ENCODE peak calls at places on chromosomes 16 and 17, in seven cellular contexts. U, Q, W, O, C, I and J are unnamed samples.

GRCh38 chr16:21302454-21302853 is 24.4 kb upstream of the CRYM start:
- DNase-seq in U (no peak), Q (no peak), W (peak; percentile 41), O (no peak), C (no peak), I (no peak), J (no peak)

GRCh38 chr16:83418565-83418964 is 389.2 kb upstream of the HSBP1 start:
- DNase-seq in U (no peak), Q (no peak), W (no peak), O (no peak), C (no peak), I (no peak), J (no peak)

GRCh38 chr16:15981382-15981781 is 32.0 kb downstream of the ABCC1 start:
- DNase-seq in U (no peak), Q (no peak), W (no peak), O (no peak), C (no peak), I (no peak), J (no peak)

GRCh38 chr16:72317378-72317777 is 145.4 kb upstream of the PMFBP1 start:
- DNase-seq in U (no peak), Q (no peak), W (no peak), O (no peak), C (no peak), I (no peak), J (no peak)

GRCh38 chr17:55324296-55324978 is 59.7 kb downstream of the HLF start:
- DNase-seq in U (no peak), Q (no peak), W (no peak), O (no peak), C (no peak), I (no peak), J (no peak)

GRCh38 chr16:17334096-17334495 is 136.7 kb downstream of the XYLT1 start:
- DNase-seq in U (no peak), Q (no peak), W (no peak), O (peak; percentile 47), C (no peak), I (no peak), J (no peak)

GRCh38 chr16:70018254-70018653 is 67.1 kb downstream of the CLEC18A start:
- DNase-seq in U (no peak), Q (no peak), W (peak; percentile 2), O (no peak), C (no peak), I (no peak), J (no peak)

GRCh38 chr17:31538080-31538762 is 146.7 kb downstream of the RAB11FIP4 start:
- DNase-seq in U (no peak), Q (no peak), W (no peak), O (peak; percentile 62), C (no peak), I (no peak), J (peak; percentile 62)

GRCh38 chr16:12158428-12158827 is 181.9 kb downstream of the SNX29 start:
- DNase-seq in U (no peak), Q (no peak), W (peak; percentile 91), O (no peak), C (no peak), I (no peak), J (no peak)

GRCh38 chr17:69637399-69638165 is 223.1 kb downstream of the MAP2K6 start:
- DNase-seq in U (no peak), Q (no peak), W (no peak), O (no peak), C (no peak), I (no peak), J (no peak)

GRCh38 chr16:89841275-89841674 is 13.0 kb downstream of the SPIRE2 start:
- DNase-seq in U (no peak), Q (no peak), W (no peak), O (no peak), C (no peak), I (no peak), J (no peak)

GRCh38 chr16:66904428-66904845 is 14.2 kb downstream of the CDH16 start:
- DNase-seq in U (no peak), Q (no peak), W (no peak), O (no peak), C (no peak), I (no peak), J (peak; percentile 65)

GRCh38 chr17:16052486-16052885 is 52.9 kb downstream of the TTC19 start:
- DNase-seq in U (no peak), Q (no peak), W (no peak), O (no peak), C (no peak), I (no peak), J (no peak)

GRCh38 chr16:82701302-82702022 is 74.7 kb downstream of the CDH13 start:
- DNase-seq in U (no peak), Q (no peak), W (no peak), O (no peak), C (no peak), I (no peak), J (no peak)

GRCh38 chr16:31453255-31454204 is 5.8 kb upstream of the ARMC5 start:
- DNase-seq in U (no peak), Q (no peak), W (no peak), O (peak; percentile 54), C (no peak), I (peak; percentile 64), J (peak; percentile 68)

GRCh38 chr16:50139580-50139979 is 13.5 kb upstream of the TENT4B start:
- DNase-seq in U (no peak), Q (no peak), W (no peak), O (no peak), C (no peak), I (no peak), J (no peak)

GRCh38 chr17:44921122-44921882 is 6.0 kb upstream of the GFAP start:
- DNase-seq in U (no peak), Q (peak; percentile 39), W (no peak), O (no peak), C (no peak), I (peak; percentile 22), J (peak; percentile 64)

GRCh38 chr17:41989702-41990419 is 23.3 kb downstream of the CNP start:
- DNase-seq in U (no peak), Q (peak; percentile 2), W (no peak), O (no peak), C (no peak), I (no peak), J (no peak)

GRCh38 chr16:3745751-3746355 is 28.5 kb upstream of the TRAP1 start:
- DNase-seq in U (no peak), Q (no peak), W (no peak), O (no peak), C (no peak), I (no peak), J (no peak)

GRCh38 chr17:57767561-57767960 is 22.5 kb upstream of the CCDC182 start:
- DNase-seq in U (no peak), Q (no peak), W (no peak), O (no peak), C (no peak), I (no peak), J (no peak)

GRCh38 chr16:30567160-30567990 is 4.1 kb downstream of the ZNF688 start:
- DNase-seq in U (no peak), Q (peak; percentile 23), W (peak; percentile 75), O (no peak), C (no peak), I (no peak), J (no peak)

GRCh38 chr17:28532063-28532960 is 20.1 kb downstream of the UNC119 start:
- DNase-seq in U (no peak), Q (peak; percentile 5), W (no peak), O (no peak), C (no peak), I (no peak), J (no peak)

GRCh38 chr16:9049241-9049640 is 42.2 kb upstream of the HAPSTR1 start:
- DNase-seq in U (no peak), Q (no peak), W (no peak), O (no peak), C (no peak), I (no peak), J (no peak)

GRCh38 chr17:82962163-82962720 is 117.2 kb upstream of the METRNL start:
- DNase-seq in U (no peak), Q (peak; percentile 63), W (no peak), O (peak; percentile 0), C (peak; percentile 17), I (no peak), J (peak; percentile 61)

GRCh38 chr17:82888583-82889495 is 49.0 kb upstream of the ZNF750 start:
- DNase-seq in U (peak; percentile 92), Q (peak; percentile 88), W (no peak), O (peak; percentile 99), C (peak; percentile 92), I (peak; percentile 90), J (peak; percentile 73)

GRCh38 chr17:13230908-13231307 is 213.1 kb upstream of the ELAC2 start:
- DNase-seq in U (no peak), Q (no peak), W (no peak), O (no peak), C (no peak), I (no peak), J (no peak)

GRCh38 chr17:62704381-62704971 is 77.0 kb downstream of the MRC2 start:
- DNase-seq in U (no peak), Q (no peak), W (peak; percentile 52), O (peak; percentile 37), C (peak; percentile 34), I (no peak), J (peak; percentile 94)

GRCh38 chr17:57570740-57571344 is 174.3 kb downstream of the CCDC182 start:
- DNase-seq in U (no peak), Q (peak; percentile 30), W (no peak), O (peak; percentile 62), C (no peak), I (no peak), J (peak; percentile 35)

GRCh38 chr16:13070268-13070667 is 168.9 kb downstream of the SHISA9 start:
- DNase-seq in U (peak; percentile 38), Q (no peak), W (no peak), O (no peak), C (no peak), I (no peak), J (no peak)

GRCh38 chr16:79047337-79047736 is 553.2 kb downstream of the MAF start:
- DNase-seq in U (no peak), Q (no peak), W (no peak), O (no peak), C (no peak), I (no peak), J (no peak)
- TF ChIP-seq CTCF in U (no peak), Q (peak; percentile 48), W (peak; percentile 69), O (no peak), C (no peak), I (peak; percentile 33), J (peak; percentile 30)

GRCh38 chr16:10942352-10943297 is at the start of gene DEXI:
- DNase-seq in U (peak; percentile 96), Q (peak; percentile 96), W (peak; percentile 56), O (peak; percentile 96), C (peak; percentile 96), I (peak; percentile 95), J (peak; percentile 98)
- H3K4me1 ChIP-seq in U (peaks cover 44% of the 10 kb centered on the region), Q (peaks cover 50% of the 10 kb centered on the region), W (peaks cover 18% of the 10 kb centered on the region), O (peaks cover 71% of the 10 kb centered on the region), C (peaks cover 77% of the 10 kb centered on the region), I (peaks cover 75% of the 10 kb centered on the region), J (peaks cover 60% of the 10 kb centered on the region)

DNA sequence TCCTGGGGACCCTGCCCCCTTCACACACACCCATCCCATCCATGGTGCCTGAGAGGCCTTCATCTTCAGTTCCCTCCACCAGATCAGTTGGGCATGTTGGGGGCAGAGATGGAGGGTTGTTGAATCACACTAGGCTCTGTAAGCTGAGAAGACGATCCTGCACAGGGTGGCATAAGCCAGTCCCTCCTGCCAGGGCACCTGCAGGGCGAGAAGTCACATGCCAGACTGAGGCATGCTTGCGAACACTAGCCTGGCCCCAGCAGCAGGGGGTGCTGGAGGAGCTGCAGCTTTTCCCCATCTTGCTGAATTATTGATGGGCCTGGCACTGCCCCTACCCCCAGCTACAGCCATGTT is 6.1 kb upstream of the TBX2 start:
- DNase-seq in U (no peak), Q (peak; percentile 56), W (no peak), O (no peak), C (no peak), I (no peak), J (no peak)
- TF ChIP-seq CTCF in U (no peak), Q (no peak), W (peak; percentile 55), O (no peak), C (no peak), I (peak; percentile 20), J (peak; percentile 30)

GRCh38 chr16:46808997-46809396 is 22.0 kb downstream of the C16orf87 start:
- DNase-seq in U (no peak), Q (no peak), W (no peak), O (no peak), C (no peak), I (no peak), J (no peak)
- H3K4me1 ChIP-seq in U (peaks cover 17% of the 10 kb centered on the region), Q (no peaks in the 10 kb centered on the region), W (peaks cover 12% of the 10 kb centered on the region), O (no peaks in the 10 kb centered on the region), C (no peaks in the 10 kb centered on the region), I (peaks cover 10% of the 10 kb centered on the region), J (peaks cover 5% of the 10 kb centered on the region)